ENCODE peak calls at places on chromosomes 13 and 19, in six cellular contexts. R, H, X, K, Z and C are unnamed samples.

GRCh38 chr19:5697022-5697889 is 7.2 kb downstream of the RPL36 start:
- DNase-seq in R (no peak), H (no peak), X (no peak), K (no peak), Z (no peak), C (no peak)

GRCh38 chr13:20824762-20825161 is 51.0 kb upstream of the EEF1AKMT1 start:
- DNase-seq in R (peak), H (no peak), X (peak), K (no peak), Z (no peak), C (no peak)

GRCh38 chr13:45206340-45206739 is 5.5 kb upstream of the KCTD4 start:
- DNase-seq in R (peak), H (no peak), X (peak), K (peak), Z (no peak), C (peak)

GRCh38 chr13:98187155-98187726 is 10.2 kb upstream of the RNF113B start:
- DNase-seq in R (no peak), H (no peak), X (no peak), K (no peak), Z (no peak), C (no peak)

GRCh38 chr19:4506449-4507149 is 11.7 kb downstream of the PLIN4 start:
- DNase-seq in R (peak), H (no peak), X (peak), K (peak), Z (no peak), C (peak)

GRCh38 chr13:21917046-21918010 is 246.5 kb downstream of the FGF9 start:
- DNase-seq in R (no peak), H (no peak), X (no peak), K (no peak), Z (no peak), C (no peak)

GRCh38 chr19:40716031-40716654 is 543 bp downstream of the COQ8B start:
- DNase-seq in R (peak), H (no peak), X (no peak), K (peak), Z (no peak), C (peak)

GRCh38 chr13:113731192-113732175 is 27.5 kb upstream of the TMEM255B start:
- DNase-seq in R (no peak), H (no peak), X (no peak), K (no peak), Z (no peak), C (no peak)

GRCh38 chr13:64414381-64414780 is 2815.8 kb downstream of the PCDH9 start:
- DNase-seq in R (no peak), H (no peak), X (no peak), K (no peak), Z (no peak), C (no peak)

GRCh38 chr19:15177269-15178116 is 23.3 kb downstream of the NOTCH3 start:
- DNase-seq in R (peak), H (peak), X (peak), K (peak), Z (peak), C (peak)